ENCODE peak calls at places on chromosomes 11 and 22, in ten cellular contexts. Q is stimulated activated CD4-positive, alpha-beta T cell treated with anti-CD3 and anti-CD28 coated beads, Interleukin-2, amount 100 ng/mL, for 48 hours; N is T47D; W is effector memory CD8-positive, alpha-beta T cell; D is OCI-LY7; E is GM03348; F is NCI-H774; X is activated CD4-positive, alpha-beta T cell treated with anti-CD3 and anti-CD28 coated beads, Interleukin-2, amount 50 U/mL, for 24 hours; U is adrenal gland; V is NCI-H345. M is an unnamed sample.

GRCh38 chr22:36922097-36922608 is 8.7 kb downstream of the CSF2RB start:
- DNase-seq in E (peak; percentile 62), Q (no peak), N (peak; percentile 73), X (no peak), D (no peak), F (no peak), W (no peak), U (no peak), V (no peak), M (no peak)

GRCh38 chr11:57310630-57311086 is 14.1 kb downstream of the TNKS1BP1 start:
- DNase-seq in E (peak; percentile 32), X (no peak), U (peak; percentile 85), Q (no peak), F (no peak), D (no peak), W (no peak), N (peak; percentile 36), V (peak; percentile 9), M (no peak)

GRCh38 chr11:36452231-36452630 is 57.8 kb downstream of the TRAF6 start:
- DNase-seq in U (no peak), N (no peak), E (peak; percentile 43), D (no peak), V (no peak), W (peak; percentile 23), Q (no peak), F (no peak), X (no peak), M (peak; percentile 39)

GRCh38 chr11:71322192-71322735 is 69.9 kb upstream of the SHANK2 start:
- DNase-seq in D (no peak), N (no peak), V (no peak), E (no peak), X (no peak), F (no peak), U (no peak), Q (no peak), W (no peak), M (no peak)

GRCh38 chr11:61023086-61024035 is 51.9 kb downstream of the CD6 start:
- DNase-seq in E (no peak), N (no peak), F (no peak), X (peak; percentile 77), U (no peak), Q (peak; percentile 55), V (peak; percentile 85), W (peak; percentile 51), D (no peak), M (no peak)

GRCh38 chr11:11179239-11179638 is 173.8 kb downstream of the CSNK2A3 start:
- DNase-seq in F (no peak), N (no peak), W (no peak), Q (no peak), X (no peak), E (peak; percentile 84), D (no peak), V (no peak), U (no peak), M (peak; percentile 37)

GRCh38 chr11:79864882-79865281 is 424.1 kb upstream of the TENM4 start:
- DNase-seq in X (no peak), U (no peak), E (no peak), D (no peak), V (peak; percentile 7), Q (no peak), W (no peak), F (peak; percentile 27), N (peak; percentile 5), M (no peak)

GRCh38 chr11:118634435-118635236 is 27.2 kb downstream of the PHLDB1 start:
- DNase-seq in U (peak; percentile 87), W (no peak), Q (no peak), E (peak; percentile 68), N (peak; percentile 75), V (no peak), D (no peak), X (no peak), F (peak; percentile 82), M (no peak)